ENCODE peak calls at places on chromosome 2, in five cellular contexts. Q is A549, W is H1, H is HepG2, T is K562. S is an unnamed sample.

GRCh38 chr2:61853086-61853847 is 593 bp downstream of the FAM161A start:
- DNase-seq in Q (peak), W (no peak), H (peak), T (peak), S (no peak)

GRCh38 chr2:159936471-159936870 is 125.9 kb downstream of the PLA2R1 start:
- DNase-seq in Q (peak), W (no peak), H (no peak), T (peak), S (no peak)

GRCh38 chr2:120177011-120177621 is 46.1 kb downstream of the TMEM185B start:
- DNase-seq in Q (no peak), W (no peak), H (no peak), T (peak), S (peak)

GRCh38 chr2:219497495-219498279 is 1.0 kb upstream of the GMPPA start:
- DNase-seq in Q (peak), W (peak), H (peak), T (peak), S (peak)

GRCh38 chr2:135473567-135473966 is 57.5 kb downstream of the ZRANB3 start:
- DNase-seq in Q (peak), W (no peak), H (peak), T (peak), S (peak)

GRCh38 chr2:241081643-241082337 is 20.3 kb downstream of the MTERF4 start:
- DNase-seq in Q (no peak), W (no peak), H (no peak), T (no peak), S (no peak)

GRCh38 chr2:222950886-222951285 is 90.0 kb downstream of the ACSL3 start:
- DNase-seq in Q (no peak), W (no peak), H (no peak), T (no peak), S (peak)

GRCh38 chr2:176126929-176127768 is 2.4 kb upstream of the HOXD8 start:
- DNase-seq in Q (no peak), W (peak), H (peak), T (peak), S (peak)

GRCh38 chr2:175600024-175600831 is 401.8 kb downstream of the LNPK start:
- DNase-seq in Q (no peak), W (no peak), H (no peak), T (no peak), S (no peak)

GRCh38 chr2:122390406-122390805 is 635.0 kb downstream of the TSN start:
- DNase-seq in Q (no peak), W (no peak), H (no peak), T (no peak), S (no peak)

GRCh38 chr2:191866675-191867506 is 20.0 kb upstream of the CAVIN2 start:
- DNase-seq in Q (peak), W (no peak), H (peak), T (peak), S (peak)

GRCh38 chr2:128682266-128682665 is 363.6 kb upstream of the HS6ST1 start:
- DNase-seq in Q (no peak), W (no peak), H (no peak), T (no peak), S (no peak)

GRCh38 chr2:126482582-126483464 is 173.1 kb upstream of the GYPC start:
- DNase-seq in Q (no peak), W (peak), H (peak), T (peak), S (no peak)

GRCh38 chr2:223901311-223901710 is 43.8 kb downstream of the WDFY1 start:
- DNase-seq in Q (no peak), W (no peak), H (no peak), T (no peak), S (no peak)

GRCh38 chr2:177334940-177335543 is 57.5 kb upstream of the AGPS start:
- DNase-seq in Q (peak), W (no peak), H (peak), T (peak), S (peak)

GRCh38 chr2:113275556-113276215 is 3.0 kb downstream of the PAX8 start:
- DNase-seq in Q (no peak), W (peak), H (no peak), T (no peak), S (no peak)

GRCh38 chr2:177806025-177806424 is 266.6 kb downstream of the PDE11A start:
- DNase-seq in Q (no peak), W (no peak), H (no peak), T (no peak), S (no peak)

GRCh38 chr2:75406138-75406537 is 154.6 kb downstream of the EVA1A start:
- DNase-seq in Q (no peak), W (no peak), H (no peak), T (no peak), S (no peak)

GRCh38 chr2:32262105-32262504 is 2.6 kb downstream of the NLRC4 start:
- DNase-seq in Q (no peak), W (no peak), H (no peak), T (no peak), S (no peak)

GRCh38 chr2:174059178-174059874 is 94.2 kb upstream of the SP3 start:
- DNase-seq in Q (no peak), W (no peak), H (peak), T (peak), S (peak)

GRCh38 chr2:120773186-120773800 is 37.6 kb downstream of the GLI2 start:
- DNase-seq in Q (no peak), W (no peak), H (no peak), T (no peak), S (no peak)

GRCh38 chr2:71678874-71679273 is 225.5 kb downstream of the DYSF start:
- DNase-seq in Q (no peak), W (no peak), H (no peak), T (no peak), S (no peak)

GRCh38 chr2:230757476-230757875 is 44.8 kb downstream of the CAB39 start:
- DNase-seq in Q (no peak), W (no peak), H (no peak), T (no peak), S (peak)

GRCh38 chr2:9030882-9031645 is 27.6 kb upstream of the MBOAT2 start:
- DNase-seq in Q (no peak), W (no peak), H (no peak), T (no peak), S (peak)

GRCh38 chr2:18251486-18251885 is 309.0 kb downstream of the RDH14 start:
- DNase-seq in Q (no peak), W (no peak), H (no peak), T (no peak), S (no peak)

GRCh38 chr2:166373951-166374350 is 1.8 kb downstream of the SCN9A start:
- DNase-seq in Q (peak), W (no peak), H (peak), T (peak), S (no peak)

GRCh38 chr2:173931751-173932150 is 33.4 kb downstream of the SP3 start:
- DNase-seq in Q (no peak), W (no peak), H (no peak), T (no peak), S (no peak)

GRCh38 chr2:134553657-134554056 is 165.1 kb downstream of the TMEM163 start:
- DNase-seq in Q (no peak), W (no peak), H (no peak), T (no peak), S (no peak)

GRCh38 chr2:239105234-239105633 is 257.3 kb downstream of the TWIST2 start:
- DNase-seq in Q (no peak), W (no peak), H (no peak), T (no peak), S (no peak)

GRCh38 chr2:52686935-52687334 is 1080.7 kb upstream of the CHAC2 start:
- DNase-seq in Q (no peak), W (no peak), H (peak), T (no peak), S (no peak)

GRCh38 chr2:112075490-112076260 is 20.6 kb downstream of the TMEM87B start:
- DNase-seq in Q (no peak), W (no peak), H (no peak), T (no peak), S (peak)
- TF ChIP-seq JUN in Q (no peak), W (no peak), H (no peak), T (no peak), S (peak)

GRCh38 chr2:106868199-106868598 is 17.8 kb downstream of the ST6GAL2 start:
- DNase-seq in Q (no peak), W (no peak), H (peak), T (peak), S (no peak)
- TF ChIP-seq CTCF in Q (peak), W (peak), H (peak), T (peak), S (no peak)

GRCh38 chr2:171412571-171412970 is 21.2 kb downstream of the METTL8 start:
- DNase-seq in Q (no peak), W (no peak), H (no peak), T (no peak), S (no peak)

GRCh38 chr2:171419333-171419732 is 14.5 kb downstream of the METTL8 start:
- DNase-seq in Q (no peak), W (no peak), H (no peak), T (no peak), S (no peak)

GRCh38 chr2:171420728-171421563 is 12.8 kb downstream of the METTL8 start:
- DNase-seq in Q (no peak), W (no peak), H (no peak), T (no peak), S (no peak)

GRCh38 chr2:171411791-171412483 is 21.9 kb downstream of the METTL8 start:
- DNase-seq in Q (no peak), W (no peak), H (no peak), T (no peak), S (peak)

GRCh38 chr2:171416009-171416926 is 17.5 kb downstream of the METTL8 start:
- DNase-seq in Q (peak), W (peak), H (peak), T (peak), S (peak)
- H3K4me3 ChIP-seq in Q (no peak), W (no peak), H (no peak), T (no peak), S (no peak)

GRCh38 chr2:25879133-25879730 is 945 bp upstream of the ASXL2 start:
- DNase-seq in Q (no peak), W (no peak), H (peak), T (no peak), S (peak)
- TF ChIP-seq JUN in Q (no peak), W (no peak), H (peak), T (no peak), S (no peak)

S was measured in endothelial cell of umbilical vein.